ENCODE peak calls at places on chromosomes 11 and 22, in four cellular contexts. One of them, this sample, is unnamed.

GRCh38 chr11:33063326-33063775 is 24.0 kb downstream of the TCP11L1 start:
- DNase-seq in lower lobe of right lung: no peak
- DNase-seq in retinal pigment epithelial cell: no peak
- DNase-seq in uterus: no peak
- DNase-seq in this sample: no peak

GRCh38 chr22:48403521-48403921 is 1424.2 kb downstream of the BRD1 start:
- DNase-seq in retinal pigment epithelial cell: no peak
- DNase-seq in lower lobe of right lung: no peak
- DNase-seq in uterus: no peak
- DNase-seq in this sample: no peak

GRCh38 chr22:32335471-32335870 is 22.2 kb upstream of the RFPL3 start:
- DNase-seq in uterus: no peak
- DNase-seq in lower lobe of right lung: no peak
- DNase-seq in retinal pigment epithelial cell: no peak
- DNase-seq in this sample: no peak

GRCh38 chr22:30183861-30184278 is 62.7 kb downstream of the LIF start:
- DNase-seq in uterus: no peak
- DNase-seq in lower lobe of right lung: no peak
- DNase-seq in retinal pigment epithelial cell: no peak
- DNase-seq in this sample: no peak

GRCh38 chr11:85626496-85626895 is 648 bp downstream of the DLG2 start:
- DNase-seq in lower lobe of right lung: no peak
- DNase-seq in retinal pigment epithelial cell: no peak
- DNase-seq in uterus: no peak
- DNase-seq in this sample: no peak

GRCh38 chr11:134159652-134160051 is 64.1 kb downstream of the NCAPD3 start:
- DNase-seq in lower lobe of right lung: no peak
- DNase-seq in uterus: no peak
- DNase-seq in retinal pigment epithelial cell: no peak
- DNase-seq in this sample: no peak

GRCh38 chr22:35462558-35463230 is 62.8 kb downstream of the MCM5 start:
- DNase-seq in lower lobe of right lung: no peak
- DNase-seq in uterus: no peak
- DNase-seq in retinal pigment epithelial cell: no peak
- DNase-seq in this sample: no peak

GRCh38 chr11:70158757-70159389 is 44.2 kb upstream of the FADD start:
- DNase-seq in lower lobe of right lung: no peak
- DNase-seq in retinal pigment epithelial cell: no peak
- DNase-seq in uterus: no peak
- DNase-seq in this sample: no peak

GRCh38 chr11:78168539-78169477 is 19.6 kb downstream of the KCTD21 start:
- DNase-seq in lower lobe of right lung: peak
- DNase-seq in uterus: peak
- DNase-seq in retinal pigment epithelial cell: peak
- DNase-seq in this sample: no peak

GRCh38 chr11:64092119-64092760 is 56.5 kb downstream of the FLRT1 start:
- DNase-seq in retinal pigment epithelial cell: no peak
- DNase-seq in lower lobe of right lung: peak
- DNase-seq in uterus: no peak
- DNase-seq in this sample: no peak

GRCh38 chr11:64089493-64089892 is 53.8 kb downstream of the FLRT1 start:
- DNase-seq in retinal pigment epithelial cell: no peak
- DNase-seq in lower lobe of right lung: peak
- DNase-seq in uterus: no peak
- DNase-seq in this sample: no peak

GRCh38 chr11:64089915-64090810 is 54.4 kb downstream of the FLRT1 start:
- DNase-seq in retinal pigment epithelial cell: no peak
- DNase-seq in uterus: no peak
- DNase-seq in lower lobe of right lung: no peak
- DNase-seq in this sample: no peak

GRCh38 chr11:64092761-64093136 is 57.0 kb downstream of the FLRT1 start:
- DNase-seq in lower lobe of right lung: no peak
- DNase-seq in retinal pigment epithelial cell: no peak
- DNase-seq in uterus: no peak
- DNase-seq in this sample: no peak

DNA sequence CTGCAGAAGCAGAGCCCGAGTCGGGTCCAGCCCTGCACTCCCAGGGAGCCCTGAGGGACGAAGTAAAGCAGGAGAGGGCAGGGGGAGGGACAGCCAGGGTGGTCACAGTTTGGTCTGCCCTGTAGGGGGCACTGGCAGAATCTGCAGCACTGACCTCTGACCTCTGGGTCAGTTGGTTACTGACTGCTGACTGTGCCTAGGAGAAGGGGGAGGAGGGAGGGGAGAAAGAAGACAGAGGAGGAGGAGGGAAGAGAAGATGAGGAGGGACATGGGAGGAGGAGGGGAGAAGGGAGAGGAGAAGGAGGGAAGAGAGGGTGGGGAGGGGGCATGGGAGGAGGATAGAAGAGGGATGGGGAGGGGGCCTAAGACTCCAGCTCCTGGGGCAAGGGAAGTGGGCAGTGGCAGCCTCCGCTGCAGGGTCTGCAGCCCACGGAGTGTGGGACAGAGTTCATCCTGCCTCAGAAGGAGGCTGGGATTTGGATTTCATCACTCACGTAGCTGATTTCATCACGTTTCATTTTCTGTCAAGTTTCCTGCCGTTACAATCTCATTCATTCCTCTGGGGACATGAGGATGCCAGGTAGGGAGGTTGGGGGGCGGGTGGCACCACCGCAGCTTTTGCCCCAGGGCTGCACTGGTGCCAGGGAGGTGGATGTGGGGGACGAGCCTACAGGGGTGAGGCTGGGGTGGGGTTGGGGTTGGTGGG is 55.2 kb downstream of the FLRT1 start:
- DNase-seq in lower lobe of right lung: no peak
- DNase-seq in retinal pigment epithelial cell: no peak
- DNase-seq in uterus: no peak
- DNase-seq in this sample: peak
- TF ChIP-seq CTCF in lower lobe of right lung: no peak
- TF ChIP-seq CTCF in retinal pigment epithelial cell: no peak
- TF ChIP-seq CTCF in uterus: no peak
- TF ChIP-seq CTCF in this sample: peak

DNA sequence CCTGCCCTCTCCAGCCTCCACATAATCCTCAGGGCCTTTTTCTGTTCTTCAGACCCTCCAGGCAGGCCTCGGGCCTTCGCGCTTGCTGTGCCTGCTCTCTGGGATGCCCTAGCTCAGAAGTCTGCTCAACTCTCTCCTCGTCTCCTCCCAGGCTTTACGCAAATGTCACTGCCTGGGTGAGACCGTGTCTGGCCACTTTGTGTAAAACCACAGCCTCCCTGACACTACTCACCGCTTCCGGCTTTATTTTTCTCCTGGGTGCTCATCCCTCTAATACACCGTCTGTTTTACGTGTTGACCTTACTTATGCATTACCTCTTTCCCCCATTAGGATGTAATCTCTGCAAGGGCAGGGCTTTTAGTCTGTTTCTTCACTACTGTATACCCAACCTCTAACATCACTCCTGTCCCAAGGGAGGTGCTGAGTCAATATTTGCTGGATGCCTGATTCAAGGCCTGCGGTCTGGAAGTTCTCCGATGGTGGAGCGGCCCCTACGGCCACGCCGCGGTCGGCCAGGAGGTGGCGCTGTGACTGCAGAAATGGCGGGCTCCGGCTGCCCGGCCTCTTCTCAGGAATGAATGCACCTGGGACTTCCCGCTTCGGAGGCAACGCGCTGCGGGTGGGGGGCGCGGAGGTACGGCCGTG is 58.2 kb upstream of the THY1 start:
- DNase-seq in uterus: peak
- DNase-seq in retinal pigment epithelial cell: no peak
- DNase-seq in lower lobe of right lung: peak
- DNase-seq in this sample: peak
- H3K4me3 ChIP-seq in uterus: no peak
- H3K4me3 ChIP-seq in retinal pigment epithelial cell: no peak
- H3K4me3 ChIP-seq in lower lobe of right lung: no peak
- H3K4me3 ChIP-seq in this sample: no peak

DNA sequence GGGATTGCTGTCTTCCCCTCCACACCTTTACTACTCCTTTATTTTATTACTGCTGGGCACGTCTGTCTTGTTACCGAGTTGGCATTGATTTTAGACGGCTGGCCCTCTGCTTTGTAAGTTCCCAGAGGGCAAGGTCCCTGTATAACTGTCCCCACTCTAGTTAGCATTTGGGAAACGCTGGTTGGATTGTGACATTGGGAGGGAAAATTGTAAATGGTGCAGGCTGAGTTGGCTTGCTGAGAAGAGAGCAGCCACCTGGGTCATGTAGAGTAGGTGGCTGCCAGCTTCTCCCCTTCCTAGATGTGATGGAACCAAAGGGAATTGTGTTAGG is 1.7 kb downstream of the TAB1 start:
- DNase-seq in lower lobe of right lung: no peak
- DNase-seq in retinal pigment epithelial cell: no peak
- DNase-seq in uterus: no peak
- DNase-seq in this sample: no peak
- TF ChIP-seq CTCF in lower lobe of right lung: no peak
- TF ChIP-seq CTCF in retinal pigment epithelial cell: no peak
- TF ChIP-seq CTCF in uterus: no peak
- TF ChIP-seq CTCF in this sample: no peak

GRCh38 chr22:25698986-25699385 is 43.0 kb upstream of the MYO18B start:
- DNase-seq in uterus: no peak
- DNase-seq in retinal pigment epithelial cell: no peak
- DNase-seq in lower lobe of right lung: no peak
- DNase-seq in this sample: no peak

GRCh38 chr22:25702046-25702445 is 39.9 kb upstream of the MYO18B start:
- DNase-seq in uterus: no peak
- DNase-seq in retinal pigment epithelial cell: no peak
- DNase-seq in lower lobe of right lung: no peak
- DNase-seq in this sample: no peak

GRCh38 chr22:25698461-25698860 is 43.5 kb upstream of the MYO18B start:
- DNase-seq in retinal pigment epithelial cell: no peak
- DNase-seq in lower lobe of right lung: no peak
- DNase-seq in uterus: no peak
- DNase-seq in this sample: no peak

GRCh38 chr22:25702571-25703167 is 39.3 kb upstream of the MYO18B start:
- DNase-seq in lower lobe of right lung: no peak
- DNase-seq in uterus: no peak
- DNase-seq in retinal pigment epithelial cell: no peak
- DNase-seq in this sample: no peak

DNA sequence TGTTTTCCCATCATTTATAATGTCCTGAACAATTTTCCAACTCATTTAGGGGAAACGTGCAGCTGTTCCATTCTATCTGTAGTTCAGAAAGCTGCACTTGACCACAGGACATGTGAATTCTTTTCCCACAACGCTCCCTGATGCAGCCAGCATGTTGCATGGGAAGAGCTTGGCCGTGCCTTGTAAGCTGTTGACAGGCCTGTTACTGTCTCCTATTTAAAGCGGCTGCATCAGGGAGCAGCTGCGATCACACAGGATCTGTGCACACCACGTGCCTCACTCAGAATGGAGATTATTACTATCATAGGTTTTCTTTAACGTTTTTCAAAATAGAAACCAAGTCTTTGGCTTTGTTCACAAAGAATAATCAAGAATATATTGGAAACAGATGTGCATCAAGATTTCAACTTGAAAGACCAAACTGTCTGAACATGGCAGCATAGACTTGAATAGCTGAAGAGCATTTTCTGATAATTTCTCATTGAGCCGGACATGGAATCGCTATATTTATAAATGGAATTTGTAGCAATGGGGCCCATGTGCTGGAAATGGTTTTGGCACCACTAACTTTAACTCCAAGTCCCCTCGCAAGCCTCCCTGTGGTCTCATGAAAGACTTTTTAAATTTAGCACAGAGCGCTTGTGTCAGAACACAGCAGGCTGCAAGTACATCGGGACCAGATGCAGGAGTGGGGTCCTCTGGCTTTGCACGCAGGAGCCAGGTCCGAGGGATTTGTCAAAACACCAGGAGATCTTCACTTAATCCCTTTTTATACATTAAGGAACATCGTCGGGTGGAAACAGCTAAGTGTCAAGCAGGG is 40.8 kb upstream of the MYO18B start:
- DNase-seq in retinal pigment epithelial cell: no peak
- DNase-seq in uterus: peak
- DNase-seq in lower lobe of right lung: no peak
- DNase-seq in this sample: no peak
- H3K4me3 ChIP-seq in retinal pigment epithelial cell: no peak
- H3K4me3 ChIP-seq in uterus: no peak
- H3K4me3 ChIP-seq in lower lobe of right lung: no peak
- H3K4me3 ChIP-seq in this sample: no peak

DNA sequence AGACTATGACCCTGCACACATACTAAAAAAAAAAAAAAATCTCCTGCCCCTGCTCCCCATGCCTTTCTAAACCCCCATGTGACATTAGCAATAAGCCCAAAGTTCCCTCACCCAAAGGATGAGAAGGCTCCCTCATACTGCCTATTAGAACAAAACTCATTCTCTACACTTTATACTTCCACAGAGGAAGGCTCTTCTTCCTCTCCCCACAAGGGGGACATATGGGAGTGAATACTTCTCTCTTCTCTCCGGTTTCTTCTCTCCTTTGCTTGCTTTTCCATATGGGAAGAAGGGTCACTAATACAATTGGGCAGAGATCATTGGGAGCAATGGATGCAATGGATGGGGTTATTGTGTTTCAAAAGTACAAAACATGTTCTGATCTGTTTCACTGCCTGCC is 3.3 kb downstream of the OR52L1 start:
- DNase-seq in uterus: no peak
- DNase-seq in retinal pigment epithelial cell: no peak
- DNase-seq in lower lobe of right lung: no peak
- DNase-seq in this sample: no peak
- TF ChIP-seq CTCF in uterus: no peak
- TF ChIP-seq CTCF in retinal pigment epithelial cell: no peak
- TF ChIP-seq CTCF in lower lobe of right lung: no peak
- TF ChIP-seq CTCF in this sample: peak

DNA sequence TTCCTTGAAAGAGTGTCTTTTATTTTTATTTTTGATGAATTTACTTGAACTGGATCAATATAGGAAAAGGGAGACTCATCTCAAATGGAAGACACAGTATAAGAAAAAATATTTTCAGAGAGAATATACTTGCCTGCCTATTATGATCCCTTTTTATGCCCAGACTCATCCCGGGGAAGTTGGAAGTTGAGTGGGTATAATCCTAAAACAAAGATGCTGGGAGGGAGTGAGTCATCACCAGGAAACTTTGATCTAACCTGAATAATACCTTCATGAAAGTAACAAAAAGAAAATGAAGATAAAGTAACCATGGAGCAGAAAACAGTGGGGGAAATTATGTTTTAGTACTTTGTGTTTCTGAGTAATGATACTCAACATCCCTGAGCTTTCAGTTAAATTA is 1514.0 kb downstream of the FAM181B start:
- DNase-seq in lower lobe of right lung: no peak
- DNase-seq in retinal pigment epithelial cell: no peak
- DNase-seq in uterus: no peak
- DNase-seq in this sample: no peak
- H3K4me3 ChIP-seq in lower lobe of right lung: peak
- H3K4me3 ChIP-seq in retinal pigment epithelial cell: no peak
- H3K4me3 ChIP-seq in uterus: peak
- H3K4me3 ChIP-seq in this sample: no peak

This sample was measured in endodermal cell.